ENCODE peak calls at places on chromosomes 1 and 21, in seven cellular contexts. S is CD4-positive, alpha-beta T cell; F is progenitor cell of endocrine pancreas; M is B cell; P is pancreas; C is fibroblast of lung; N is natural killer cell. U is an unnamed sample.

GRCh38 chr1:6198646-6199297 is 623 bp downstream of the RPL22 start:
- DNase-seq in F (no peak), S (no peak), P (no peak), N (no peak), M (no peak), C (peak), U (no peak)

GRCh38 chr1:8903908-8904650 is 25.6 kb upstream of the ENO1 start:
- DNase-seq in S (no peak), F (no peak), N (no peak), P (peak), C (peak), M (no peak), U (no peak)

GRCh38 chr1:112509005-112509659 is 367 bp downstream of the WNT2B start:
- DNase-seq in F (no peak), S (peak), M (no peak), N (peak), P (no peak), C (peak), U (no peak)

GRCh38 chr21:33886316-33886715 is 29.3 kb downstream of the ATP5PO start:
- DNase-seq in M (no peak), C (no peak), F (no peak), P (no peak), N (no peak), S (no peak), U (no peak)

GRCh38 chr1:117257291-117257690 is 46.6 kb upstream of the VTCN1 start:
- DNase-seq in N (no peak), C (no peak), F (no peak), P (no peak), S (no peak), M (no peak), U (no peak)

GRCh38 chr1:61851849-61852692 is 109.8 kb downstream of the PATJ start:
- DNase-seq in S (no peak), N (no peak), F (no peak), P (no peak), C (peak), M (no peak), U (no peak)

GRCh38 chr1:156640842-156641706 is 843 bp upstream of the BCAN start:
- DNase-seq in P (no peak), N (no peak), M (no peak), S (no peak), F (no peak), C (no peak), U (no peak)

GRCh38 chr1:35915693-35916092 is 15.2 kb upstream of the AGO3 start:
- DNase-seq in S (no peak), C (peak), F (no peak), N (no peak), M (no peak), P (no peak), U (no peak)

GRCh38 chr1:61224609-61225008 is 142.2 kb downstream of the NFIA start:
- DNase-seq in M (no peak), F (no peak), S (no peak), N (no peak), P (no peak), C (no peak), U (no peak)

GRCh38 chr1:15741183-15741850 is 982 bp upstream of the TMEM82 start:
- DNase-seq in F (peak), P (peak), N (peak), C (peak), M (peak), S (peak), U (peak)

GRCh38 chr1:19979494-19979977 is at the start of gene PLA2G2A:
- DNase-seq in S (no peak), M (no peak), C (no peak), N (no peak), F (no peak), P (no peak), U (no peak)

GRCh38 chr21:22536511-22536910 is 1538.3 kb downstream of the NCAM2 start:
- DNase-seq in S (no peak), P (no peak), M (no peak), N (no peak), C (no peak), F (no peak), U (no peak)

GRCh38 chr1:240073097-240073496 is 18.6 kb upstream of the FMN2 start:
- DNase-seq in P (no peak), N (no peak), F (no peak), S (no peak), M (no peak), C (no peak), U (no peak)

GRCh38 chr1:81254560-81254959 is 546.2 kb upstream of the ADGRL2 start:
- DNase-seq in N (no peak), F (no peak), M (no peak), P (no peak), C (no peak), S (no peak), U (no peak)

GRCh38 chr1:98046031-98046641 is 125.3 kb upstream of the DPYD start:
- DNase-seq in S (no peak), C (peak), N (no peak), P (no peak), M (no peak), F (no peak), U (no peak)

GRCh38 chr1:200178340-200178739 is 150.8 kb downstream of the NR5A2 start:
- DNase-seq in S (no peak), N (no peak), C (no peak), F (no peak), M (no peak), P (no peak), U (no peak)

GRCh38 chr1:45037456-45037855 is 25.4 kb downstream of the UROD start:
- DNase-seq in C (peak), F (no peak), N (no peak), S (no peak), M (no peak), P (no peak), U (no peak)

GRCh38 chr1:154759793-154760192 is 110.3 kb downstream of the KCNN3 start:
- DNase-seq in P (no peak), M (no peak), F (no peak), S (no peak), C (no peak), N (no peak), U (no peak)

GRCh38 chr1:89989791-89990190 is 5.1 kb upstream of the ZNF326 start:
- DNase-seq in N (no peak), S (no peak), C (no peak), P (no peak), F (no peak), M (no peak), U (no peak)

GRCh38 chr1:12436345-12436658 is 181.7 kb downstream of the DHRS3 start:
- DNase-seq in P (no peak), F (no peak), N (no peak), M (no peak), C (peak), S (no peak), U (no peak)

GRCh38 chr1:5403935-5404334 is 588.3 kb downstream of the NPHP4 start:
- DNase-seq in N (no peak), F (no peak), C (no peak), M (no peak), S (no peak), P (no peak), U (no peak)

GRCh38 chr1:214545293-214545692 is 6.1 kb downstream of the PTPN14 start:
- DNase-seq in N (no peak), P (no peak), F (no peak), S (no peak), C (no peak), M (no peak), U (no peak)

GRCh38 chr1:18140411-18140810 is 32.8 kb downstream of the IGSF21 start:
- DNase-seq in N (no peak), C (no peak), M (no peak), F (no peak), P (no peak), S (no peak), U (no peak)

GRCh38 chr1:32291708-32292508 is at the start of gene HDAC1:
- DNase-seq in F (peak), C (peak), S (peak), M (peak), N (peak), P (peak), U (peak)
- TF ChIP-seq CTCF in F (no peak), C (no peak), S (no peak), M (peak), N (no peak), P (no peak), U (no peak)

DNA sequence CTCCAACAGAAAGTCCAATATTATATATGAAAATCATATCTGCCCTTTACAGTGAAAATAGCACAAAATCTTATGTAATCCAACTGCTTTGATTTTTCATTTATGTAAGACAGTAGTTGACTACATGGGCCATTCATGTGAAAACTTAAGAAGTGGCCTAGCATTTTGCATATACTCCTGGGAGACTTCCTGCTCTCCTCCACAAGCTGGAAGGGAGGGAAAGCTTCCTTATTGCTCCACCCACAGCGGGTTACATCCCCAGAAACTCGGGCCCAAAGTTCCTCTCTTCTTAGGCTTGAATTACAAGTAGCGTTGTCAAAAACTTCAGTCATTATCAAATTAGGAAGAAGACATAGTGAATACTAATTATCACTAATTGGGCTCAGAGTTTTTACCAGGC is 29.2 kb downstream of the FYB2 start:
- DNase-seq in C (no peak), M (no peak), N (no peak), F (no peak), S (no peak), P (no peak), U (no peak)
- TF ChIP-seq CTCF in C (no peak), M (no peak), N (no peak), F (no peak), S (no peak), P (no peak), U (no peak)

DNA sequence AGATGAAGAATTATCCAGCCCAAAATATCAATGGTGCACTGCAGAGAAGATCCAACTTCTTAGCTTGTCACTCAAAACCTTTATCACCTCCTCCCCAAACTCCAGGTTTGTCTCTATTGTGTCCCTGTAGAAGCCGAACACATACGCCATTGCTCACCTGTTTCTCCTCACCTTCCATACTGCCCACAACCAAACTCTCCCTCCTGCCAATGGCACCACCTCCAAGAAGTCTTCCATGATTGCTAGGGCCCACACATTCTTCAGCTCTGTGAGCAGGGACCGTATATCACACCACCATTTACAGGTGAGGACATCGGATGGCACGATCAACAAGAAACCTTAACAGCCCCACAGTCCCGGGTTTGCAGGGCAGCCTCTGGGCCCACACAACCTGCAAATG is 2.2 kb downstream of the LAPTM5 start:
- DNase-seq in P (no peak), M (no peak), N (no peak), S (no peak), C (no peak), F (no peak), U (no peak)
- TF ChIP-seq CTCF in P (no peak), M (no peak), N (no peak), S (no peak), C (no peak), F (no peak), U (no peak)

GRCh38 chr1:244265507-244265906 is 186.2 kb downstream of the ADSS2 start:
- DNase-seq in S (no peak), C (no peak), N (no peak), P (no peak), F (no peak), M (no peak), U (no peak)
- TF ChIP-seq CTCF in S (no peak), C (no peak), N (no peak), P (no peak), F (no peak), M (no peak), U (no peak)

GRCh38 chr1:198528376-198528775 is 12.1 kb downstream of the ATP6V1G3 start:
- DNase-seq in F (no peak), P (no peak), M (no peak), S (no peak), N (no peak), C (peak), U (no peak)

GRCh38 chr1:198529414-198529813 is 11.1 kb downstream of the ATP6V1G3 start:
- DNase-seq in M (no peak), N (no peak), S (no peak), C (peak), P (no peak), F (no peak), U (no peak)

GRCh38 chr1:198530964-198531363 is 9.5 kb downstream of the ATP6V1G3 start:
- DNase-seq in S (no peak), N (no peak), M (no peak), F (no peak), C (no peak), P (no peak), U (no peak)

GRCh38 chr1:198534540-198535413 is 5.7 kb downstream of the ATP6V1G3 start:
- DNase-seq in S (no peak), F (no peak), M (no peak), P (no peak), C (no peak), N (no peak), U (no peak)

GRCh38 chr1:198531891-198532290 is 8.6 kb downstream of the ATP6V1G3 start:
- DNase-seq in P (no peak), M (no peak), C (no peak), N (no peak), S (no peak), F (no peak), U (no peak)
- TF ChIP-seq CTCF in P (no peak), M (no peak), C (no peak), N (no peak), S (no peak), F (no peak), U (no peak)

DNA sequence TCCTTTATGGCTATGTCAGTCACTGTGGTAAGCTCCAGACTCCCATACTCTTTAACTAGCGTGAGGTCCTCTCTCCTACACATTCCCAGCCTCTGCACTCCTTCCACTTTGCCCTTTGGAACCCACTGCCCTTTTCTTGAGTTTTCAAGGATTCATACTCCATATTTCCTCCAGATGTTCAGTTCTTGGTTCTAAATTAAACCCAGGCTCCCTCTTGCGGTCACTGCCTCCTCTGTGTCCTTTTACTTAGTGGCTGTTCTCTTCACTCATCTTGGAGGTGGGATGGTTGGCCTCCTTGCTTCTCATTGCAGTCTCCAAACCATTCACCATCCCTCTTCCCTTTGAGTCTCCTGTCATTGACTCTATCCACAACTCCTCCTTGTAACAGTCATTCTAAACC is 208.1 kb downstream of the TGFB2 start:
- DNase-seq in N (no peak), S (no peak), C (no peak), M (no peak), F (no peak), P (no peak), U (no peak)
- TF ChIP-seq CTCF in N (no peak), S (no peak), C (no peak), M (no peak), F (no peak), P (no peak), U (no peak)

GRCh38 chr1:43921022-43921421 is 12.6 kb upstream of the ARTN start:
- DNase-seq in M (no peak), N (no peak), F (no peak), C (no peak), S (no peak), P (no peak), U (no peak)
- TF ChIP-seq CTCF in M (no peak), N (no peak), F (no peak), C (no peak), S (no peak), P (no peak), U (no peak)

U was measured in type B pancreatic cell.